ENCODE peak calls at places on chromosomes 3 and 15, in seven cellular contexts. Z, C, P, S, T, K and L are unnamed samples.

GRCh38 chr3:17730318-17730967 is 12.0 kb downstream of the TBC1D5 start:
- DNase-seq in S (no peak), K (no peak), C (no peak), T (no peak), P (no peak), Z (no peak), L (no peak)

GRCh38 chr3:25412269-25412668 is 15.8 kb upstream of the RARB start:
- DNase-seq in C (no peak), K (no peak), T (no peak), S (no peak), P (no peak), Z (no peak), L (no peak)

GRCh38 chr15:37931321-37931720 is 3.1 kb upstream of the TMCO5A start:
- DNase-seq in K (no peak), P (no peak), S (no peak), C (no peak), Z (no peak), T (no peak), L (no peak)

GRCh38 chr3:143201870-143202269 is 82.3 kb downstream of the CHST2 start:
- DNase-seq in K (no peak), Z (no peak), P (no peak), S (no peak), T (no peak), C (no peak), L (no peak)

GRCh38 chr15:100525894-100526512 is 2.7 kb downstream of the CERS3 start:
- DNase-seq in S (no peak), C (no peak), Z (peak; percentile 68), K (no peak), P (no peak), T (no peak), L (no peak)

GRCh38 chr15:45611305-45611704 is 23.5 kb upstream of the SQOR start:
- DNase-seq in K (no peak), P (no peak), C (no peak), S (no peak), T (no peak), Z (no peak), L (peak; percentile 31)

GRCh38 chr15:49456166-49456565 is 33.1 kb downstream of the FGF7 start:
- DNase-seq in K (no peak), T (no peak), S (no peak), C (no peak), P (no peak), Z (no peak), L (no peak)

GRCh38 chr15:30953731-30954378 is 37.6 kb downstream of the MTMR10 start:
- DNase-seq in T (no peak), Z (peak; percentile 22), P (peak; percentile 33), K (no peak), C (peak; percentile 47), S (peak; percentile 34), L (no peak)

GRCh38 chr3:118823626-118824025 is 211.0 kb downstream of the IGSF11 start:
- DNase-seq in P (no peak), Z (no peak), C (no peak), T (no peak), K (no peak), S (no peak), L (no peak)

GRCh38 chr15:60223161-60223560 is 174.6 kb downstream of the ANXA2 start:
- DNase-seq in S (no peak), C (no peak), P (no peak), T (no peak), Z (no peak), K (no peak), L (no peak)

GRCh38 chr3:177284383-177284881 is 87.2 kb upstream of the TBL1XR1 start:
- DNase-seq in P (peak; percentile 79), C (no peak), S (peak; percentile 94), Z (peak; percentile 43), T (peak; percentile 67), K (no peak), L (no peak)

GRCh38 chr3:160755776-160756304 is at the start of gene PPM1L:
- DNase-seq in S (no peak), Z (peak; percentile 60), T (peak; percentile 55), C (no peak), P (peak; percentile 59), K (peak; percentile 61), L (peak; percentile 50)

GRCh38 chr3:160758929-160759577 is 3.0 kb downstream of the PPM1L start:
- DNase-seq in T (no peak), S (no peak), C (no peak), K (no peak), P (no peak), Z (no peak), L (no peak)

GRCh38 chr3:160754855-160755747 is 930 bp upstream of the PPM1L start:
- DNase-seq in S (peak; percentile 88), Z (peak; percentile 94), T (peak; percentile 83), P (peak; percentile 90), C (peak; percentile 85), K (peak; percentile 88), L (peak; percentile 90)

GRCh38 chr3:160757624-160758106 is 1.6 kb downstream of the PPM1L start:
- DNase-seq in C (no peak), K (no peak), P (no peak), Z (no peak), S (no peak), T (no peak), L (no peak)

GRCh38 chr3:160756907-160757623 is 1.0 kb downstream of the PPM1L start:
- DNase-seq in S (peak; percentile 63), Z (peak; percentile 15), K (peak; percentile 22), T (peak; percentile 31), C (no peak), P (peak; percentile 10), L (no peak)
- TF ChIP-seq CTCF in S (no peak), Z (no peak), K (no peak), T (no peak), C (no peak), P (no peak), L (no peak)

GRCh38 chr3:112338021-112338726 is 5.2 kb downstream of the CD200 start:
- DNase-seq in K (no peak), P (no peak), T (no peak), C (no peak), S (no peak), Z (no peak), L (no peak)

GRCh38 chr3:112341386-112341785 is 8.4 kb downstream of the CD200 start:
- DNase-seq in K (no peak), T (no peak), C (no peak), Z (no peak), S (no peak), P (no peak), L (no peak)

GRCh38 chr3:112334709-112335108 is 1.8 kb downstream of the CD200 start:
- DNase-seq in P (no peak), T (no peak), Z (no peak), K (no peak), C (no peak), S (no peak), L (no peak)

GRCh38 chr3:112339609-112340008 is 6.7 kb downstream of the CD200 start:
- DNase-seq in P (no peak), K (no peak), S (no peak), Z (no peak), C (no peak), T (no peak), L (no peak)

DNA sequence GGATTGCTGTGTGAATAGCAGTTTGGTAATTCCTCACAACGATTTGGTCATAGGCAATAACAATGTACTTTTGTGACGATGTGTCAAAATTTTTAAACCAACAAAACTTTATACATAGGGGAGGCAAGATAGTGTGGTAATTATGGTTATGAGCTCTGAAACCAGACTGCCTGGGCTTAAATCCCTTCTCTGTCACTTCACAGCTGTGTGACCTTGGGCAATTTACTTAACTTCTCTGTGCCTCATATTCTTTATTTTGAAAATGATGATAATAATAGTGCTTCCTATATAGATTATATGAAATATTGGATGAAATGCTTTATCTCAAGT is 5.7 kb downstream of the CD200 start:
- DNase-seq in P (no peak), T (no peak), C (no peak), Z (no peak), K (no peak), S (no peak), L (no peak)
- TF ChIP-seq CTCF in P (no peak), T (no peak), C (no peak), Z (no peak), K (no peak), S (no peak), L (no peak)

GRCh38 chr3:108156312-108156853 is 65.6 kb upstream of the CD47 start:
- DNase-seq in C (no peak), S (no peak), T (no peak), Z (no peak), K (no peak), P (no peak), L (no peak)

GRCh38 chr3:108153451-108153981 is 62.7 kb upstream of the CD47 start:
- DNase-seq in Z (no peak), P (peak; percentile 74), C (no peak), K (peak; percentile 40), S (peak; percentile 70), T (peak; percentile 61), L (peak; percentile 50)

GRCh38 chr3:108159865-108160264 is 62.4 kb downstream of the IFT57 start:
- DNase-seq in C (no peak), S (no peak), P (no peak), Z (no peak), T (no peak), K (no peak), L (no peak)

GRCh38 chr3:108157275-108157674 is 64.9 kb downstream of the IFT57 start:
- DNase-seq in K (no peak), P (no peak), T (no peak), Z (no peak), C (no peak), S (no peak), L (no peak)

DNA sequence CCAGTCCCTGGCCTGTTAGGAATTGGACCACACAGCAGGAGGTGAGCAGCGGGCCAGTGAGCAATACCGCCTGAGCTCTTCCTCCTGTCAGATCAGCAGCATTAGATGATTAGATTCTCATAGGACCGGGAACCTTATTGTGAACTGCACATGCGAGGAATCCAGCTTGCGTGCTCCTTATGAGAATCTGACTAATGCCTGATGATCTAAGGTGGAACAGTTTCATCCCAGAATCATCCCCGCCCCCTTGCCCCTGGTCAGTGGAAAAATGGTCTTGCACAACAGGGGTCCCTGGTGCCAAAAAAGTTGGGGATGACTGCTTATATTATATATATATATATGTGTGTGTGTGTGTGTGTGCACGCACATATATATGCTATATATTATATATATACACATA is 63.1 kb downstream of the IFT57 start:
- DNase-seq in S (no peak), K (no peak), Z (no peak), P (no peak), T (no peak), C (no peak), L (no peak)
- TF ChIP-seq CTCF in S (no peak), K (no peak), Z (no peak), P (no peak), T (no peak), C (no peak), L (no peak)

DNA sequence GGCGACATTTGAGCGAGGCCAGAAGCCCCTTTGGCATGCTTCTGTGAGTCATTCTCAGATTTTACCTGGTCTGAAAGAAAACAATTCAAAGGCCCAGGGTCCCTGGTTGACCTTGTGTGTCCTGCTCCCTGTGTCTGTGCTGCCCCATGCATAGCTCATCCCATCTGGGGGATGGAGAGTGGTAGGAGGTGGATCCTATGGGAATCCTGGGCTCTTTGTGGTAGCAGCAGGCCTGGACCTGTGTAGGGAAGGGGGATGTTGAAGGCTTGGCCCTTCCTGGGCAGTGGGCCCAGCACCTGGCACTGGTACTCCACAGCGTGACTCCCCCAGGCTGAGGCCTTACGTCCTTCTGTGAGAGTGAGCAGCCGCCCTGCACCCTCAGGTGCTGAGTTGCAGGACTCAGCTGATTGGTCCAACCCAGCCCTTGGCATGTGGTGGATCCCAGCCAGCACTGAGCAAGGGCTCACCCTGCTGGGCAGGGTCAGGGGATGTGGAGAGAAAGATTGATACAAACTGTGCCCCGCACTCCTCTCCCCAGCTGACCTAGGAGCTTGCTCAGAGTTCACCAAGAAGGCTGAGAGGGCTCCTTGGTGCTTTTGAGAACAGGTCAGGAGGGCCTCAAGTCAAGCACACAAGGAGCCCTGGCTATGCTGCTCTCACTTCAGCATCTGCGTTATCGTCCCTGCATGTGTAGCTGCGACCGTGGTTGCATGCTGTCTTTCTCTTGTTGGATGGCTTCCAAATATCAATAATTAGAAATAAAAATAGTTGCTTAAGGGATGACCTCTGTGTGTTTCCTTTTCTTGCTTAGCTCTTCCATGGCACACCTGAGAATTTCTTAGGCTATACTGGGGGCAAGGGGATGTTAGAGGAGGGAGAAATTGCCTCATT is 21.4 kb upstream of the JMJD7 start:
- DNase-seq in S (peak; percentile 57), C (no peak), P (no peak), T (peak; percentile 33), K (no peak), Z (no peak), L (no peak)
- TF ChIP-seq CTCF in S (peak; percentile 52), C (no peak), P (no peak), T (no peak), K (no peak), Z (no peak), L (no peak)